ENCODE peak calls at places on chromosomes 4 and X, in nine cellular contexts. N, U, P, G, M, I, W, Y and Q are unnamed samples.

GRCh38 chrX:16771483-16772398 is 14.5 kb upstream of the TXLNG start:
- DNase-seq in N (no peak), U (peak; percentile 72), P (peak; percentile 91), G (no peak), M (no peak), I (no peak), W (no peak), Y (no peak), Q (no peak)

GRCh38 chr4:150039790-150040189 is 38.5 kb upstream of the DCLK2 start:
- DNase-seq in N (no peak), U (no peak), P (no peak), G (no peak), M (no peak), I (no peak), W (no peak), Y (no peak), Q (no peak)

GRCh38 chr4:77036206-77036605 is 39.6 kb downstream of the CCNI start:
- DNase-seq in N (no peak), U (no peak), P (no peak), G (no peak), M (no peak), I (no peak), W (no peak), Y (no peak), Q (no peak)

GRCh38 chrX:29461039-29461438 is 754.3 kb upstream of the MAGEB2 start:
- DNase-seq in N (no peak), U (no peak), P (no peak), G (no peak), M (no peak), I (no peak), W (no peak), Y (no peak), Q (no peak)

GRCh38 chr4:116180056-116180690 is 905.2 kb downstream of the TRAM1L1 start:
- DNase-seq in N (no peak), U (peak; percentile 17), P (peak; percentile 64), G (no peak), M (peak; percentile 8), I (no peak), W (no peak), Y (no peak), Q (no peak)

GRCh38 chr4:169619958-169620845 is at the start of gene CLCN3:
- DNase-seq in N (peak; percentile 97), U (peak; percentile 100), P (peak; percentile 97), G (peak; percentile 98), M (peak; percentile 95), I (peak; percentile 91), W (peak; percentile 99), Y (peak; percentile 72), Q (peak; percentile 78)

GRCh38 chr4:176066757-176067156 is 1.1 kb downstream of the WDR17 start:
- DNase-seq in N (no peak), U (no peak), P (no peak), G (no peak), M (no peak), I (no peak), W (no peak), Y (no peak), Q (no peak)

GRCh38 chr4:187357861-187358260 is 634.2 kb upstream of the FAT1 start:
- DNase-seq in N (no peak), U (no peak), P (no peak), G (peak; percentile 26), M (no peak), I (no peak), W (no peak), Y (no peak), Q (no peak)

GRCh38 chr4:153207027-153207426 is 2.8 kb downstream of the TRIM2 start:
- DNase-seq in N (no peak), U (no peak), P (no peak), G (no peak), M (no peak), I (no peak), W (no peak), Y (no peak), Q (no peak)

GRCh38 chr4:13876151-13876550 is 248.6 kb upstream of the BOD1L1 start:
- DNase-seq in N (no peak), U (no peak), P (no peak), G (no peak), M (no peak), I (no peak), W (no peak), Y (no peak), Q (no peak)

GRCh38 chr4:82891728-82892466 is 944 bp upstream of the SEC31A start:
- DNase-seq in N (no peak), U (peak; percentile 24), P (peak; percentile 64), G (no peak), M (no peak), I (no peak), W (no peak), Y (no peak), Q (no peak)

GRCh38 chr4:107997001-107997788 is 7.5 kb downstream of the HADH start:
- DNase-seq in N (no peak), U (no peak), P (no peak), G (no peak), M (no peak), I (no peak), W (no peak), Y (no peak), Q (no peak)

GRCh38 chrX:155747520-155747919 is 133.6 kb upstream of the VAMP7 start:
- DNase-seq in N (no peak), U (no peak), P (no peak), G (peak; percentile 67), M (no peak), I (no peak), W (peak; percentile 24), Y (no peak), Q (no peak)

GRCh38 chr4:185017964-185018772 is at the start of gene HELT:
- DNase-seq in N (no peak), U (peak; percentile 61), P (no peak), G (no peak), M (peak; percentile 23), I (no peak), W (no peak), Y (no peak), Q (no peak)

GRCh38 chrX:148223361-148223760 is 242.2 kb downstream of the FMR1NB start:
- DNase-seq in N (no peak), U (no peak), P (no peak), G (no peak), M (no peak), I (no peak), W (no peak), Y (no peak), Q (no peak)

GRCh38 chrX:153414838-153415552 is 3.7 kb downstream of the ZFP92 start:
- DNase-seq in N (no peak), U (no peak), P (no peak), G (no peak), M (no peak), I (no peak), W (peak; percentile 35), Y (no peak), Q (no peak)

GRCh38 chr4:72629540-72629939 is 60.5 kb upstream of the ADAMTS3 start:
- DNase-seq in N (no peak), U (no peak), P (no peak), G (no peak), M (no peak), I (no peak), W (no peak), Y (no peak), Q (no peak)

GRCh38 chr4:87559090-87559837 is 30.1 kb upstream of the SPARCL1 start:
- DNase-seq in N (no peak), U (peak; percentile 51), P (no peak), G (peak; percentile 49), M (no peak), I (peak; percentile 1), W (no peak), Y (peak; percentile 1), Q (peak; percentile 3)